ENCODE peak calls at places on chromosomes 11 and 22, in five cellular contexts. O is progenitor cell of endocrine pancreas, Z is type B pancreatic cell, C is AG04450, S is ascending aorta. X is an unnamed sample.
A peak's percentile ranks its signal among the peaks of the same experiment; 100 is the strongest.

GRCh38 chr11:81869337-81870065 is 864.2 kb downstream of the FAM181B start:
- DNase-seq in Z (no peak), O (no peak), S (no peak), C (no peak), X (no peak)

GRCh38 chr22:44523981-44524759 is 26.1 kb upstream of the RTL6 start:
- DNase-seq in Z (no peak), C (peak; percentile 96), O (no peak), S (no peak), X (no peak)

GRCh38 chr11:122505304-122506006 is 150.1 kb upstream of the UBASH3B start:
- DNase-seq in O (peak; percentile 71), C (peak; percentile 81), Z (peak; percentile 82), S (peak; percentile 93), X (no peak)

GRCh38 chr11:93131709-93132108 is 66.1 kb downstream of the SLC36A4 start:
- DNase-seq in C (no peak), S (no peak), O (no peak), Z (no peak), X (no peak)

GRCh38 chr11:111354601-111354891 is 24.5 kb downstream of the POU2AF1 start:
- DNase-seq in S (no peak), Z (no peak), O (no peak), C (no peak), X (no peak)

GRCh38 chr22:50014053-50014501 is 1.5 kb upstream of the IL17REL start:
- DNase-seq in C (no peak), Z (no peak), O (no peak), S (no peak), X (no peak)

GRCh38 chr11:78000193-78000592 is 5.7 kb upstream of the INTS4 start:
- DNase-seq in O (peak; percentile 22), C (peak; percentile 53), S (no peak), Z (no peak), X (no peak)

GRCh38 chr22:39309364-39309861 is 10.0 kb downstream of the RPL3 start:
- DNase-seq in C (no peak), Z (no peak), S (no peak), O (no peak), X (no peak)

GRCh38 chr11:113023228-113023627 is 62.0 kb downstream of the NCAM1 start:
- DNase-seq in Z (no peak), O (no peak), C (no peak), S (no peak), X (no peak)

GRCh38 chr11:37512156-37512780 is 914.2 kb upstream of the RAG2 start:
- DNase-seq in C (no peak), O (no peak), Z (no peak), S (no peak), X (no peak)

GRCh38 chr22:50306753-50307749 is at the start of gene PLXNB2:
- DNase-seq in C (peak; percentile 34), S (peak; percentile 90), O (peak; percentile 70), Z (peak; percentile 87), X (no peak)

GRCh38 chr22:42964994-42965699 is 49.8 kb downstream of the PACSIN2 start:
- DNase-seq in O (no peak), C (no peak), Z (no peak), S (no peak), X (no peak)

GRCh38 chr22:42154731-42155543 is 24.3 kb upstream of the CYP2D6 start:
- DNase-seq in S (no peak), C (no peak), O (no peak), Z (no peak), X (peak; percentile 88)

GRCh38 chr11:2775083-2775625 is 75.4 kb upstream of the KCNQ1OT1 start:
- DNase-seq in O (peak; percentile 8), Z (peak; percentile 60), C (no peak), S (peak; percentile 61), X (peak; percentile 87)

GRCh38 chr11:932435-932834 is 6.8 kb downstream of the AP2A2 start:
- DNase-seq in Z (no peak), S (no peak), C (no peak), O (no peak), X (no peak)

GRCh38 chr11:6402561-6402981 is 12.3 kb downstream of the SMPD1 start:
- DNase-seq in O (no peak), S (no peak), Z (no peak), C (no peak), X (no peak)

GRCh38 chr11:134152692-134153091 is 71.1 kb downstream of the NCAPD3 start:
- DNase-seq in O (no peak), Z (peak; percentile 50), C (no peak), S (no peak), X (no peak)

GRCh38 chr22:17569971-17570511 is 6.7 kb downstream of the SLC25A18 start:
- DNase-seq in C (no peak), S (no peak), Z (no peak), O (no peak), X (no peak)

GRCh38 chr22:40305625-40306024 is 40.7 kb upstream of the ADSL start:
- DNase-seq in O (no peak), Z (no peak), C (no peak), S (no peak), X (no peak)

GRCh38 chr11:46277623-46278386 is at the start of gene CREB3L1:
- DNase-seq in S (peak; percentile 75), Z (no peak), C (no peak), O (no peak), X (no peak)

GRCh38 chr11:42524534-42525227 is 787.1 kb upstream of the API5 start:
- DNase-seq in C (no peak), S (no peak), O (peak; percentile 59), Z (peak; percentile 73), X (no peak)

GRCh38 chr11:1292018-1292643 is 17.3 kb downstream of the TOLLIP start:
- DNase-seq in S (no peak), O (no peak), Z (no peak), C (no peak), X (no peak)

GRCh38 chr11:116533186-116533825 is 239.5 kb downstream of the BUD13 start:
- DNase-seq in Z (no peak), O (no peak), S (peak; percentile 48), C (no peak), X (no peak)
- TF ChIP-seq CTCF in Z (peak; percentile 63), O (no peak), S (no peak), C (no peak), X (no peak)

GRCh38 chr11:119474682-119475596 is 52.0 kb upstream of the THY1 start:
- DNase-seq in O (peak; percentile 59), S (peak; percentile 63), Z (no peak), C (no peak), X (no peak)
- TF ChIP-seq CTCF in O (peak; percentile 89), S (peak; percentile 79), Z (peak; percentile 93), C (peak; percentile 97), X (peak; percentile 97)

GRCh38 chr11:27158763-27159679 is 118.4 kb downstream of the BBOX1 start:
- DNase-seq in C (peak; percentile 48), Z (no peak), S (peak; percentile 79), O (peak; percentile 21), X (no peak)
- TF ChIP-seq CTCF in C (peak; percentile 89), Z (peak; percentile 90), S (peak; percentile 88), O (peak; percentile 79), X (peak; percentile 93)

GRCh38 chr11:121111053-121111724 is 10.1 kb downstream of the TECTA start:
- DNase-seq in S (no peak), C (no peak), O (no peak), Z (no peak), X (no peak)

GRCh38 chr11:121113611-121114010 is 12.6 kb downstream of the TECTA start:
- DNase-seq in S (no peak), C (no peak), Z (no peak), O (no peak), X (no peak)

GRCh38 chr11:121109916-121110656 is 9.0 kb downstream of the TECTA start:
- DNase-seq in O (no peak), C (no peak), Z (no peak), S (no peak), X (no peak)

GRCh38 chr11:121108413-121108812 is 7.4 kb downstream of the TECTA start:
- DNase-seq in C (no peak), Z (no peak), O (no peak), S (no peak), X (no peak)

GRCh38 chr11:121112498-121113455 is 11.7 kb downstream of the TECTA start:
- DNase-seq in C (peak; percentile 54), O (peak; percentile 32), S (no peak), Z (no peak), X (no peak)
- TF ChIP-seq CTCF in C (peak; percentile 73), O (peak; percentile 65), S (peak; percentile 45), Z (peak; percentile 75), X (peak; percentile 83)

DNA sequence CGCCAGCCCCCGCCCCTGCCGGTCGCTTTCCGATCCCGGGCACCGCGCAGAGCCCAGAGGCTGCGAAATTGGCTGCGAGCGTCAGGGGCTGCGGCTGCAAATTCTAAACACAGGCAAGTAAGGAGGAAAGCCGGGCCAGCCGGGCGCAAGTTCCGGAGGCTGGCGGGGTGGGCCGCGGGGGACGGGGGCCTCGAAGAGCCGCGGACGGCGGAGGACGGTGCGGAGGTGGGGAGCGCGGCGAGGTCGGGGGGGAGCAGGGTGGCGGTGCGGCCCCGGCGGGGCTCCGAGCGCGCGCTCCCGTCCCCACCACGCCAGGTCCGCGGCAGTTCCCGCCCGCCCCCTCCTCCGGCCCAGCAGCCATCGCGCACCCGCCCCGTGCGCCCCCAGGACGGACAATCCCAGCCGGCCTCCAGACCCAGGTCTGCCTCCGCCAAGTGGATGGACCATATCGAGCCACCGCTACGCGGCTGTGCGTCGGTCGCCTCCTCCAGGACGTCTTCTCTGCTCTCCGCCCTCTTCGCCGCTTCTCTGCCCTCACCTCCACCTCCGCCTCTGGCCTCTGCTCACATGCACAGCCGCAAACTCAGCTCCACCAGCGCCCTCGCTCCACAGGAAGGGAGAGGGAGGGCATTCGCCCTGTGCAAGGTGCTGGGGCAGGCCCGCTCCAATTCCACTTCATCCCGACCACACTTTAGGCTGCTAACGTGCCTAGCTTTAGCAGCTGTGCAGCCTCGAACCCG is 7.2 kb downstream of the ELFN2 start:
- DNase-seq in C (no peak), S (no peak), Z (no peak), O (no peak), X (no peak)
- TF ChIP-seq CTCF in C (no peak), S (no peak), Z (peak; percentile 5), O (no peak), X (no peak)

GRCh38 chr11:7450836-7451235 is 34.5 kb upstream of the OLFML1 start:
- DNase-seq in S (no peak), Z (no peak), C (no peak), O (no peak), X (no peak)

GRCh38 chr11:7449841-7450214 is 35.5 kb upstream of the OLFML1 start:
- DNase-seq in C (no peak), Z (no peak), O (no peak), S (no peak), X (no peak)

GRCh38 chr11:7449196-7449840 is 36.0 kb upstream of the OLFML1 start:
- DNase-seq in Z (no peak), S (no peak), C (no peak), O (no peak), X (no peak)

GRCh38 chr11:7451520-7451919 is 33.8 kb upstream of the OLFML1 start:
- DNase-seq in O (no peak), S (no peak), C (no peak), Z (no peak), X (no peak)

DNA sequence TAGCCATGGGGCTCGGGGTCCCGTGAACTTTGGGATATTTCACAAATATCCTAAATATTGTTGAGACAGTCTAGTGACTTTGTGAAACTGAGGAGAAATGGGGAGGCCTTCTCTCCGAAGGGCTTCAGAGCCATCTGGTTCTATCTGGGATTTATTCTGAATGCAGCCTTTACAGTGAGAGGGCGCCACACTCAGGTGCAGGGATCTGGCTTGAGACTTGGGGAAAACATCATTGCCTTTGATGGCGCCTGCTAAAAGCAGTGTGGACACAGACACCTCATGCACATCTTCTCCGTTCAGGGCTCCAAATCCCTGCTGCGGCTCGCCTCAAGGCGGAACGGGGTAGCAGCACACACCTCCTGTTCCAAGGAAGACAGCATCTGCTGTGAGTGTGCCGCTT is 37.2 kb upstream of the OLFML1 start:
- DNase-seq in C (no peak), S (no peak), O (no peak), Z (no peak), X (no peak)
- TF ChIP-seq CTCF in C (no peak), S (no peak), O (no peak), Z (no peak), X (no peak)

X was measured in chondrocyte.